ENCODE peak calls at places on chromosomes 13 and 19, in six cellular contexts. M is A673, F is caudate nucleus, L is aorta, R is brain microvascular endothelial cell, Z is HT1080. H is an unnamed sample.

GRCh38 chr19:18072335-18072734 is 14.4 kb downstream of the IL12RB1 start:
- DNase-seq in M (no peak), F (no peak), L (no peak), R (no peak), Z (no peak), H (no peak)

GRCh38 chr19:30071871-30072270 is 129.8 kb downstream of the URI1 start:
- DNase-seq in M (no peak), F (no peak), L (peak), R (no peak), Z (no peak), H (no peak)

GRCh38 chr13:108897955-108898354 is 268.5 kb downstream of the MYO16 start:
- DNase-seq in M (no peak), F (no peak), L (no peak), R (no peak), Z (peak), H (no peak)

GRCh38 chr19:46133101-46133627 is 8.7 kb upstream of the IGFL3 start:
- DNase-seq in M (peak), F (no peak), L (no peak), R (peak), Z (peak), H (no peak)

GRCh38 chr19:12778020-12778904 is 2.9 kb upstream of the HOOK2 start:
- DNase-seq in M (peak), F (peak), L (peak), R (peak), Z (peak), H (peak)

GRCh38 chr13:89465366-89465765 is 1794.2 kb downstream of the SLITRK5 start:
- DNase-seq in M (peak), F (no peak), L (no peak), R (peak), Z (peak), H (no peak)

GRCh38 chr13:109427148-109427547 is 359.2 kb downstream of the IRS2 start:
- DNase-seq in M (peak), F (no peak), L (no peak), R (peak), Z (no peak), H (no peak)

GRCh38 chr13:35769812-35770211 is 293.3 kb upstream of the MAB21L1 start:
- DNase-seq in M (no peak), F (no peak), L (no peak), R (no peak), Z (no peak), H (no peak)

GRCh38 chr19:29418106-29418684 is 107.6 kb upstream of the VSTM2B start:
- DNase-seq in M (no peak), F (no peak), L (no peak), R (no peak), Z (peak), H (no peak)

GRCh38 chr13:45674908-45675307 is 27.2 kb upstream of the CBY2 start:
- DNase-seq in M (peak), F (no peak), L (no peak), R (peak), Z (peak), H (no peak)

GRCh38 chr13:35824395-35824794 is 306.8 kb downstream of the DCLK1 start:
- DNase-seq in M (no peak), F (no peak), L (no peak), R (no peak), Z (no peak), H (no peak)

GRCh38 chr19:55703790-55704215 is 28.8 kb downstream of the EPN1 start:
- DNase-seq in M (peak), F (peak), L (peak), R (no peak), Z (no peak), H (peak)

GRCh38 chr19:1489463-1489971 is 633 bp downstream of the PCSK4 start:
- DNase-seq in M (no peak), F (no peak), L (peak), R (no peak), Z (no peak), H (no peak)

GRCh38 chr19:58566989-58567388 is 6.1 kb downstream of the MZF1 start:
- DNase-seq in M (no peak), F (no peak), L (peak), R (no peak), Z (no peak), H (no peak)

H was measured in substantia nigra.